ENCODE peak calls at places on chromosomes 2 and 18, in six cellular contexts. E is psoas muscle; O is CD8-positive, alpha-beta memory T cell; B is IMR-90; Z is upper lobe of right lung; V is tibial nerve. H is an unnamed sample.

GRCh38 chr18:39795350-39795749 is 2159.7 kb upstream of the PIK3C3 start:
- DNase-seq in O (no peak), B (no peak), E (no peak), Z (no peak), V (no peak), H (no peak)

GRCh38 chr2:634670-635395 is 42.4 kb downstream of the TMEM18 start:
- DNase-seq in Z (no peak), B (no peak), O (no peak), V (no peak), E (no peak), H (no peak)

GRCh38 chr18:3910507-3910906 is 460.5 kb downstream of the TGIF1 start:
- DNase-seq in E (no peak), B (peak; percentile 68), V (no peak), Z (no peak), O (no peak), H (no peak)

GRCh38 chr2:85707304-85707703 is 13.1 kb downstream of the GNLY start:
- DNase-seq in V (no peak), B (peak; percentile 94), Z (no peak), E (no peak), O (peak; percentile 58), H (no peak)

GRCh38 chr2:96869824-96870630 is at the start of gene SEMA4C:
- DNase-seq in E (peak; percentile 76), V (peak; percentile 49), Z (peak; percentile 84), B (no peak), O (peak; percentile 71), H (peak; percentile 74)

GRCh38 chr2:4408311-4408710 is 704.9 kb downstream of the DCDC2C start:
- DNase-seq in Z (no peak), B (no peak), O (no peak), V (no peak), E (no peak), H (no peak)

GRCh38 chr18:42351455-42351854 is 396.4 kb downstream of the PIK3C3 start:
- DNase-seq in O (no peak), E (no peak), Z (no peak), V (no peak), B (no peak), H (no peak)

GRCh38 chr18:77102246-77103040 is 30.1 kb downstream of the MBP start:
- DNase-seq in O (peak; percentile 71), Z (no peak), E (no peak), B (peak; percentile 93), V (no peak), H (no peak)

GRCh38 chr2:239092571-239093294 is 244.8 kb downstream of the TWIST2 start:
- DNase-seq in O (no peak), Z (no peak), B (no peak), V (no peak), E (no peak), H (no peak)

GRCh38 chr18:59563386-59563785 is 133.8 kb downstream of the CCBE1 start:
- DNase-seq in Z (no peak), O (no peak), E (no peak), B (no peak), V (no peak), H (no peak)

GRCh38 chr2:235468978-235469694 is 24.7 kb upstream of the AGAP1 start:
- DNase-seq in B (peak; percentile 94), V (no peak), Z (no peak), O (no peak), E (no peak), H (peak; percentile 40)

GRCh38 chr2:71323386-71323785 is 8.2 kb upstream of the ZNF638 start:
- DNase-seq in Z (no peak), E (no peak), B (no peak), V (no peak), O (no peak), H (no peak)

GRCh38 chr2:71330155-71330554 is 1.4 kb upstream of the ZNF638 start:
- DNase-seq in V (no peak), Z (no peak), B (no peak), E (no peak), O (no peak), H (no peak)

GRCh38 chr2:71330585-71331330 is 824 bp upstream of the ZNF638 start:
- DNase-seq in E (no peak), V (no peak), B (no peak), Z (no peak), O (no peak), H (no peak)

GRCh38 chr2:71327916-71328315 is 3.7 kb upstream of the ZNF638 start:
- DNase-seq in E (no peak), B (no peak), O (no peak), Z (no peak), V (no peak), H (no peak)

GRCh38 chr2:71326968-71327367 is 4.6 kb upstream of the ZNF638 start:
- DNase-seq in E (no peak), B (no peak), O (no peak), V (no peak), Z (no peak), H (no peak)
- H3K27ac ChIP-seq in E (no peak overlapping the region), B (no peak overlapping the region), O (no peak overlapping the region), V (no peak overlapping the region), Z (no peak overlapping the region), H (no peak overlapping the region)

DNA sequence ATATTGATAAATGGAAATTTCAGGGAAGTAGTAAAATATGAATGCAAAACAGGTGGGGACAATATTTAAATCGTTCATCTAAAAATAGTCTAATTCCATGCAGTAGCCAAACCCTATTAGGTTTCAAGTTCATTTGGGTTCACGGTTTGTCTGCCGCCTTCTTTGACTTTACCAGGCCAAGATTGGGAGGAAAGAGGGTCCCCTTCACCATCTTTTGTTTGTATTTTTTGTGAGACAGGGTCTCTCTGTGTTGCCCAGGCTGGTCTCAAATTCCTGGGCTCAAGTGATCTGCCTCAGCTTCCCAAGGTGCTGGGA is 98.5 kb upstream of the ATL2 start:
- DNase-seq in B (no peak), E (no peak), V (no peak), Z (no peak), O (no peak), H (no peak)
- H3K27ac ChIP-seq in B (no peak overlapping the region), E (peak overlapping the region; percentile 63), V (no peak overlapping the region), Z (no peak overlapping the region), O (no peak overlapping the region), H (no peak overlapping the region)

GRCh38 chr2:7825591-7826312 is 856.1 kb upstream of the ID2 start:
- DNase-seq in E (no peak), B (peak; percentile 68), Z (no peak), O (no peak), V (no peak), H (no peak)

GRCh38 chr2:7829241-7829640 is 852.6 kb upstream of the ID2 start:
- DNase-seq in Z (no peak), V (no peak), B (peak; percentile 8), O (no peak), E (no peak), H (no peak)

GRCh38 chr2:7826656-7827055 is 855.2 kb upstream of the ID2 start:
- DNase-seq in O (no peak), Z (no peak), E (no peak), V (no peak), B (no peak), H (no peak)
- H3K27ac ChIP-seq in O (no peak overlapping the region), Z (no peak overlapping the region), E (no peak overlapping the region), V (no peak overlapping the region), B (no peak overlapping the region), H (no peak overlapping the region)

DNA sequence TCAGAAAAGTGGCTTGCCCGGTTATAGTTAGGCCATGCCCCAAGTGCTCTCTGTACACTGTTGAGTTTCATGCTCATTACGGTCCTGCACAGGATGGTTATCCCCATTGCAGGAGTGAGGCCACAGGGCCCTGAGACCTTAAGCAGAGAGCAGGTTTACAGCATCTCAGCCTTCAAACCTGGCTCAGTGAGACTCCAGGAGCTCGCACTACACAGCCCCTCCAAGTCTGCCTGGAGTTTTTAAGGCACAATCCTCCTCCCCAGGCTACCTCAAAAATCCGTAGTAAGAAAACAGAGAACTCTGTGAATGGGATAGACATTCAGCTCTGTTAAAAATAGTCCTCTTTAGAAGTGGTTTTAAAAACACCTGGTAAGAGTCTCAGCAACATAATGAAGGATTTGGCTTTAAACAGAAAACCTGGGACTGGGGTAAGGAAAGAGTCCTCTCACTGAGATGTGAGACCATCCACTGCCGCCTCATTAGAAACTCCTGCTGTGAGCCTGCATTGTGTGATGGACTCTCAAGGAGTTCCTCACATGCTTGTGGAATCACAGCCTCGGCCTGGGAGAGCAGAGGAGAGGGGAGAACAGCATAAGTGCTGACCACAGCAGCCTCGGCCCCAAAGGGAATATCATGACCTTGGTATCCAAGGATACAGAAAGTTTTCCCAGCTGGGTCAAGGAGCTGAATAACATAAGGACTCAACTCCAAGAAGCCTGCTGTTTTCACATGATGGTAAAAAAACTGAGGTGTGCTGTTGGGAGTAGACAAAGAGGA is 214.8 kb downstream of the ATAD2B start:
- DNase-seq in E (no peak), B (peak; percentile 10), Z (no peak), O (no peak), V (no peak), H (no peak)
- H3K27ac ChIP-seq in E (no peak overlapping the region), B (no peak overlapping the region), Z (no peak overlapping the region), O (no peak overlapping the region), V (peak overlapping the region; percentile 46), H (no peak overlapping the region)

DNA sequence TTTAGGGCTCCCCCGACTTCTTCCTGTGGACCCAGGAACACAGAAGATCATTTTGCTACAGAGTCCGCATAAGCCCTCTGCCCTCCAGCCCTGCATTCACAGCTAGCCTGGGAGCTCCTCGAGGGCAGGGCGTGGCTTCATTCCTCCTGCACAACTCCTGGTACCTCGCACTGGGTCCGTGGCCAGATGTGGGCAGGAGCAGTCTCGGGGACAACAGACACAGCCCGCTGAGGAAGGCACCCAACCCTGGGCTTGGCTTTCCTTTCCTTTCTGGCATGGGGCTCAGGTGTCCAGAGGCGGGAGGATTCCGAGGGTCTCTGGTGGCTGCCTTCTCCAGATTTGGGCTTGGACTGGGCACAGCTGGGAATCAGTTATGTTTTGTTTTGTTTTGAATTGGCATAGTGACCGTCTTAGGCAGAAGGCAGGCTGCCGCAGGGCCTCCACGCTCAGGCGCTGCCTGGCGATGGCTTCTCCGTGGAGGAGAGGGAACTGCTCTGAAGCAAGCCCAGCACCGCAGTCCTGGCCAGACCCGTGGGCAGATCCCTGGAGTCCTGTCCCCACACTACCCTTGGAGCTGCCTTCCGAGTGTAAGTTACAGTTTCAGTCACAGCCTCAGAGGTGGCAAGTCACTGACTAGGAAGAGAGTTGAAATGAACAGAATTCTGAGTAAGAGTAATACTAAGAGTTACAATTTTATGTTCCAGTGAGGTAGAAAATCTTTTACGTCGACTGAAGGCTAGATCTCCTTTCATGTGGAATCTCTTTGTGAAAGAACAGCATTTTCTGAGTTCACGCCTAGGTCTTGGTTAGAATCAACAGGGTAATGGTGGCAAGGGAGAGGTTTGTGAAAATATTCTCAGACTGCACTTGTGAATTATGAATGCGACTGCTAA is 47.9 kb downstream of the LDLRAD4 start:
- DNase-seq in O (peak; percentile 56), E (peak; percentile 73), Z (peak; percentile 73), B (no peak), V (no peak), H (no peak)
- H3K27ac ChIP-seq in O (no peak overlapping the region), E (peak overlapping the region; percentile 65), Z (no peak overlapping the region), B (no peak overlapping the region), V (peak overlapping the region; percentile 62), H (no peak overlapping the region)